ENCODE peak calls at places on chromosomes 2 and 18, in five cellular contexts. R is H9, L is H1, E is mesenchymal stem cell, Z is neuronal stem cell. F is an unnamed sample.

GRCh38 chr2:48328972-48329723 is 200.8 kb upstream of the STON1 start:
- DNase-seq in R (no peak), L (no peak), E (no peak), Z (peak), F (no peak)

GRCh38 chr2:232434091-232434490 is 21.9 kb upstream of the ALPI start:
- DNase-seq in R (no peak), L (no peak), E (no peak), Z (no peak), F (no peak)

GRCh38 chr2:106140913-106141312 is 53.2 kb downstream of the UXS1 start:
- DNase-seq in R (no peak), L (no peak), E (no peak), Z (no peak), F (no peak)

GRCh38 chr18:79961527-79962291 is 2.7 kb upstream of the HSBP1L1 start:
- DNase-seq in R (no peak), L (no peak), E (no peak), Z (no peak), F (no peak)

GRCh38 chr2:42072349-42073118 is 24.7 kb downstream of the PKDCC start:
- DNase-seq in R (peak), L (no peak), E (no peak), Z (no peak), F (no peak)

GRCh38 chr18:75125359-75126331 is 83.3 kb downstream of the PTGR3 start:
- DNase-seq in R (peak), L (peak), E (no peak), Z (no peak), F (no peak)

GRCh38 chr2:97673915-97674283 is 4.4 kb downstream of the C2orf92 start:
- DNase-seq in R (no peak), L (no peak), E (no peak), Z (no peak), F (peak)

GRCh38 chr2:14831458-14831857 is 198.9 kb downstream of the LRATD1 start:
- DNase-seq in R (no peak), L (no peak), E (no peak), Z (no peak), F (peak)

GRCh38 chr2:230666885-230667712 is 45.5 kb upstream of the CAB39 start:
- DNase-seq in R (peak), L (no peak), E (peak), Z (no peak), F (no peak)

GRCh38 chr2:177265386-177265690 is 811 bp upstream of the NFE2L2 start:
- DNase-seq in R (no peak), L (no peak), E (peak), Z (no peak), F (no peak)

DNA sequence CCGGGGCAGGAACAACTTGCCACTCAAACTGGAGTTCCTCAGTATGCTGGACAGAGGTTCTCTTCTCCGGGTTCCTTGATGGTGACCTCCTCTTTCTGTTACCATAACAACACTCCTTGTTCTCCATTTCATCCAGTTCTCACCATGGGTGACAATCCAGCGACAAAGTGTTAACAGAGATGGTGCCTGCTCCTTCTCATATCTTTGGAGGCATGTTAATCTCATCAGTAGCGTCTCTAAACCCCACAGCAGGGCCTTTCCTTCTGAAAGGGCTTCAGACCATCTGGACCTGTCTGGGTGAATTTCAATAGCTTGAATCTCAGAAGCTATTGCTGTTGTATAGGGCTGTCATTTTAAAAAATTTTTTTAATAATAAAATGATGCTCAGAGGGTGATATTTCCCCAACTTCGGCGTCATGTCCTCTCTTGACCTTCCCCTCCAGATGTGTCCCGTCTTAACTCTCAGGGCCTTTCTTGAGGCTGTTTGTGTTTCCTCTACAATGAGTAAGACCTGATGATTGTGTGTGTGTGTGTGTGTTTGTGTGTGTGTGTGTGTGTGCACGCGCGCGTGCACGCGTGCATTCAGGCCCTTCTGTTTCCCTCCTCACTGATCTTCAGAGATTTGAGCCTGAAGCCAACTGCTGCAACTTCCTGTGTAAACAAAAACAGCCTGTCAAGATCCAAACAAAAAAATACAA is 24.3 kb upstream of the CETN1 start:
- DNase-seq in R (no peak), L (no peak), E (no peak), Z (no peak), F (no peak)
- H2BK12ac ChIP-seq in R (no peak), L (no peak), E (no peak), Z (no peak), F (no peak)

DNA sequence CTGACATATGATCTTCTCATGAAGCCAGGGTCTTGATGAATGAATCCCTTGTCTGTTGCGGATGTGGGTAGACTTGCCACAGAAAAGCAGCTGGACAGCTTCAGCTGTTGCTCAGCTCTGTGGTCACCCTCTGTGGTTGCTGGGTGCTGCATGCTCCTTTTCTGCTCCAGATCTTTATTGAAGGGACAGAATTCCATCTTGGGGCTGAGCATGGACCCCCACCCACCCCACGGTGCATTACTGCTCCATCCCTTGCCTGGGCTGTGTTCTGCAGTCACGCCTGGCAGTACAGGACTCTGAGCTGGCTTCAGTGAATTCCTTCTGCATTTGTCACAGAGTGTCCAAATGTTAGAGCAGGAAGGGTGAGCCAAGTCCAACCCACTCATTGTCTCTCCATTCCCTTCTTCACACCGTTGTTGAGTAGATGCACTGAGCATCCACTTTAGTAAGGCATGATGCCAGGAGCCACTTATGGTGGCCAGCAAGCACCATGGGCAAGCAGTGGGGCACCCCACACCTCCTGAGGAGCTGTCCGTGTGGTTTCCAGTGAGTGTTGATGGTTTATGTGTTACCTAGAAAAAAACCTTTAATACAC is 14.5 kb upstream of the ITGB6 start:
- DNase-seq in R (no peak), L (no peak), E (peak), Z (no peak), F (no peak)
- H4K8ac ChIP-seq in R (no peak), L (no peak), E (no peak), Z (no peak), F (peak)

GRCh38 chr18:10386049-10386448 is 68.4 kb upstream of the APCDD1 start:
- DNase-seq in R (no peak), L (no peak), E (no peak), Z (no peak), F (no peak)
- H2BK12ac ChIP-seq in R (no peak), L (no peak), E (no peak), Z (no peak), F (no peak)

GRCh38 chr2:133674066-133674432 is 105.8 kb upstream of the NCKAP5 start:
- DNase-seq in R (no peak), L (no peak), E (no peak), Z (no peak), F (no peak)
- H4K8ac ChIP-seq in R (no peak), L (no peak), E (no peak), Z (no peak), F (no peak)

GRCh38 chr2:133054297-133054696 is 384.3 kb upstream of the LYPD1 start:
- DNase-seq in R (no peak), L (no peak), E (no peak), Z (no peak), F (peak)

GRCh38 chr2:133053541-133053940 is 383.5 kb upstream of the LYPD1 start:
- DNase-seq in R (no peak), L (no peak), E (no peak), Z (no peak), F (no peak)
- H2BK12ac ChIP-seq in R (no peak), L (no peak), E (no peak), Z (no peak), F (no peak)

DNA sequence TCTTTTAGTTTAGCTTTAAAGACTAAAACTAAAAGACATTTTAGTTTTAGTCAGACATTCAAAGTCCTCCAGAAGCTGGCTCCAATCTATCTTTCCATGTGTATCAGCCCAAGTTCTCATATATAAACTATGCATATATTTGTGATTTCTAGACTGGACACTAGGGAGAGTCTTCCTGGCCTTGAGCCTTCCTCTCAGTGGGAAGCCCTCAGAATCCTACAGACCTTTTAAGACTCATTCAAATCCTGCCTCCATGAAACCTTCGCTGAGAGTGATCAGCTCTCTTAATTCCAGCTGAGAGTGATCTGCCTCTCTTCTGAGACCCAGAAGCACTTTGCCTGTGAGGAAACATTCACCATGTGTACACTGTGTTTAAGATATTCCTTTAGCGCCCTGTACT is 452.7 kb downstream of the TGIF1 start:
- DNase-seq in R (no peak), L (no peak), E (no peak), Z (no peak), F (no peak)
- H4K8ac ChIP-seq in R (no peak), L (no peak), E (no peak), Z (no peak), F (no peak)

DNA sequence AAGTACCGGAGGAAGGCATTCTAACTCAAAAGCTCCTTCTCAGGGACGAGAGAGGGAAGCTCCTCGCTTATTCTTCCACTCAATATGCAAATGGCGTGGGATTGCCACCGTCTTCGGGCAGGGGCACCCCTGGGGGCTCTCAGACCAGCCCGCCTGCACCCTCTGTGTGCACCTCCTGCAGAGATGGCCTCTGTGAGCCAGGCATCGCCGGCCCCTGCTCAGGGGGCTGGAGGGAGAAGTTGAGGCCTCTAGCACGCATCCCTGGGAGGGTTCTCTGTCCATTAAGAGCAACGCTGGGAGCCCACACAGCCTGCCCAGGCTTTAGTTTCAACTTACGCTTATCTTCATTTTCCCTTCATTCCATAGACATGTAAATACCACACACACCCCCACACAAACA is 125.3 kb downstream of the MBP start:
- DNase-seq in R (no peak), L (no peak), E (no peak), Z (no peak), F (no peak)
- H2BK12ac ChIP-seq in R (no peak), L (no peak), E (no peak), Z (no peak), F (no peak)

F was measured in trophoblast cell.